ENCODE peak calls at places on chromosomes 6 and 20, in six cellular contexts. S is choroid plexus epithelial cell, V is HepG2, R is small intestine, H is neural progenitor cell, P is BE2C. X is an unnamed sample.

GRCh38 chr6:161963181-161963580 is 689.3 kb upstream of the AGPAT4 start:
- DNase-seq in P (no peak), R (no peak), S (no peak), V (no peak), H (no peak), X (no peak)

GRCh38 chr6:33886673-33887144 is 82.9 kb upstream of the MLN start:
- DNase-seq in R (peak), V (no peak), P (no peak), H (no peak), S (peak), X (no peak)

GRCh38 chr6:41524634-41525011 is 21.6 kb upstream of the FOXP4 start:
- DNase-seq in P (no peak), R (no peak), S (no peak), V (peak), H (no peak), X (no peak)

GRCh38 chr6:72250664-72251063 is 364.3 kb downstream of the RIMS1 start:
- DNase-seq in R (no peak), S (peak), H (no peak), P (no peak), V (no peak), X (no peak)

GRCh38 chr20:45822863-45823262 is 4.2 kb downstream of the TNNC2 start:
- DNase-seq in V (no peak), P (peak), H (no peak), S (peak), R (peak), X (peak)

GRCh38 chr6:134253681-134254080 is 64.2 kb downstream of the SGK1 start:
- DNase-seq in H (peak), P (no peak), R (no peak), S (peak), V (peak), X (no peak)

GRCh38 chr6:51959744-51960383 is 127.5 kb downstream of the PKHD1 start:
- DNase-seq in P (peak), H (peak), R (peak), S (peak), V (peak), X (peak)

GRCh38 chr20:5696011-5696559 is 54.1 kb upstream of the SHLD1 start:
- DNase-seq in H (no peak), R (no peak), P (no peak), S (peak), V (peak), X (no peak)

GRCh38 chr20:23139524-23139923 is 53.4 kb upstream of the CD93 start:
- DNase-seq in V (no peak), H (no peak), P (no peak), S (no peak), R (no peak), X (no peak)

GRCh38 chr6:121504227-121504626 is 68.8 kb downstream of the GJA1 start:
- DNase-seq in H (no peak), P (no peak), S (peak), V (no peak), R (no peak), X (no peak)

GRCh38 chr6:1062786-1063545 is 248.9 kb upstream of the FOXQ1 start:
- DNase-seq in S (peak), H (peak), P (no peak), V (peak), R (no peak), X (no peak)

GRCh38 chr6:106227612-106228507 is 97.7 kb downstream of the ATG5 start:
- DNase-seq in R (peak), V (no peak), P (no peak), H (no peak), S (no peak), X (no peak)

GRCh38 chr6:137717074-137718073 is 149.7 kb upstream of the TNFAIP3 start:
- DNase-seq in P (no peak), S (no peak), H (no peak), V (no peak), R (no peak), X (no peak)

GRCh38 chr6:161951139-161951538 is 677.3 kb upstream of the AGPAT4 start:
- DNase-seq in S (no peak), P (no peak), R (no peak), H (no peak), V (no peak), X (no peak)

GRCh38 chr6:137816133-137816579 is 50.9 kb upstream of the TNFAIP3 start:
- DNase-seq in H (no peak), S (peak), P (no peak), R (no peak), V (no peak), X (peak)

GRCh38 chr6:22141271-22141745 is 155.5 kb downstream of the PRL start:
- DNase-seq in P (no peak), H (no peak), V (peak), R (no peak), S (peak), X (no peak)

GRCh38 chr20:10578607-10579006 is 95.2 kb downstream of the JAG1 start:
- DNase-seq in S (peak), R (peak), V (peak), H (no peak), P (no peak), X (no peak)

GRCh38 chr6:8057263-8057662 is 6.9 kb downstream of the BLOC1S5 start:
- DNase-seq in V (no peak), P (no peak), H (no peak), S (peak), R (no peak), X (no peak)

GRCh38 chr6:36804549-36804948 is 34.7 kb downstream of the CPNE5 start:
- DNase-seq in P (no peak), H (no peak), S (no peak), R (no peak), V (no peak), X (no peak)

GRCh38 chr6:136969930-136970329 is 47.8 kb downstream of the SLC35D3 start:
- DNase-seq in S (no peak), H (no peak), R (peak), P (peak), V (no peak), X (no peak)

GRCh38 chr20:24531626-24532419 is 62.4 kb downstream of the SYNDIG1 start:
- DNase-seq in H (no peak), S (no peak), R (no peak), P (no peak), V (no peak), X (no peak)

GRCh38 chr20:50267041-50267865 is 76.6 kb downstream of the CEBPB start:
- DNase-seq in P (no peak), H (peak), S (peak), V (peak), R (peak), X (no peak)

GRCh38 chr6:111469543-111469942 is 13.5 kb downstream of the REV3L start:
- DNase-seq in P (peak), R (no peak), S (no peak), H (peak), V (no peak), X (no peak)

GRCh38 chr6:113805836-113806500 is 51.2 kb upstream of the MARCKS start:
- DNase-seq in P (no peak), R (no peak), S (no peak), H (no peak), V (no peak), X (no peak)

GRCh38 chr20:58233881-58234528 is 5.6 kb upstream of the ANKRD60 start:
- DNase-seq in H (peak), R (no peak), S (no peak), P (peak), V (peak), X (no peak)

GRCh38 chr6:106520711-106521367 is 108.5 kb downstream of the RTN4IP1 start:
- DNase-seq in R (peak), P (no peak), S (no peak), V (no peak), H (no peak), X (no peak)

GRCh38 chr20:36808317-36809257 is 35.0 kb upstream of the DSN1 start:
- DNase-seq in P (peak), S (peak), H (peak), R (peak), V (peak), X (peak)

GRCh38 chr20:1469925-1470571 is 3.4 kb upstream of the NSFL1C start:
- DNase-seq in P (peak), S (peak), V (peak), R (peak), H (peak), X (peak)

GRCh38 chr6:169319561-169319960 is 65.9 kb upstream of the THBS2 start:
- DNase-seq in P (no peak), R (no peak), S (no peak), V (no peak), H (no peak), X (peak)

GRCh38 chr20:4728121-4728520 is 6.4 kb downstream of the PRND start:
- DNase-seq in S (peak), V (no peak), R (no peak), H (no peak), P (no peak), X (no peak)

GRCh38 chr20:62063601-62063980 is 2.1 kb downstream of the TAF4 start:
- DNase-seq in S (peak), R (no peak), H (peak), P (peak), V (no peak), X (no peak)
- H3K4me3 ChIP-seq in S (peak), R (peak), H (peak), P (peak), V (peak), X (no peak)

DNA sequence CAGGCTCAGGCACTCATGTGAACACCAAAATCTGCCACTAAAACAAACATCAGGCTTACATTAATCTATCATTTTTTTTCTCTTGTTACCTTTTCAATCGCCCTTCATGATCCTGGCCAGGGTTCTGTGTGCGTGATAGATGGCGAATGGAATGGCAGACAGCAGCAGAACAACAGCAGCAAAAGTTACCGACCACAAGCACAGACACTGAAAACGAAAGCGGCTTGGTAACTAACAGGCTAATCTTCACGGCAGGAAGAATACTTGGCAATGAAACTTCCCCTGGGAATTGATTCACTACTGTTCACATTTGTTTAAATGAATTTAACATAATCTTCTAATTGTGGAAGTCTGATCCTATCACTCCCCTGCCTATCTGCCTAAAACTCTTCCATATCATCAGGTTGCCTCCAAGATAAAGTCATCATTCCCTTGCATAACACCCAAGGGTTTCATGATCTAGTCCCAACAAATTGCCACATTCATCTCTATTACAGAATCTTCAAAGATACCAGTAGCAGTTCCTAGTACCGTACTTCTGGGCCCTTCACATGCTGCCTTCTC is 28.7 kb downstream of the PTPRK start:
- DNase-seq in S (peak), R (peak), P (peak), V (no peak), H (peak), X (no peak)
- H3K4me3 ChIP-seq in S (peak), R (peak), P (peak), V (no peak), H (peak), X (peak)

GRCh38 chr6:47423087-47423486 is 54.5 kb upstream of the CD2AP start:
- DNase-seq in H (no peak), P (no peak), R (no peak), V (no peak), S (no peak), X (no peak)
- H3K4me3 ChIP-seq in H (no peak), P (no peak), R (no peak), V (no peak), S (no peak), X (no peak)

GRCh38 chr6:40391851-40392595 is 195.1 kb downstream of the LRFN2 start:
- DNase-seq in S (no peak), H (no peak), R (no peak), V (no peak), P (no peak), X (no peak)

GRCh38 chr6:40391086-40391485 is 196.1 kb downstream of the LRFN2 start:
- DNase-seq in H (no peak), R (no peak), V (no peak), P (no peak), S (no peak), X (no peak)

GRCh38 chr6:40387871-40388264 is 199.3 kb downstream of the LRFN2 start:
- DNase-seq in S (no peak), R (no peak), H (no peak), P (no peak), V (no peak), X (no peak)

GRCh38 chr6:40389176-40389767 is 197.9 kb downstream of the LRFN2 start:
- DNase-seq in S (no peak), H (no peak), V (no peak), P (no peak), R (no peak), X (no peak)

DNA sequence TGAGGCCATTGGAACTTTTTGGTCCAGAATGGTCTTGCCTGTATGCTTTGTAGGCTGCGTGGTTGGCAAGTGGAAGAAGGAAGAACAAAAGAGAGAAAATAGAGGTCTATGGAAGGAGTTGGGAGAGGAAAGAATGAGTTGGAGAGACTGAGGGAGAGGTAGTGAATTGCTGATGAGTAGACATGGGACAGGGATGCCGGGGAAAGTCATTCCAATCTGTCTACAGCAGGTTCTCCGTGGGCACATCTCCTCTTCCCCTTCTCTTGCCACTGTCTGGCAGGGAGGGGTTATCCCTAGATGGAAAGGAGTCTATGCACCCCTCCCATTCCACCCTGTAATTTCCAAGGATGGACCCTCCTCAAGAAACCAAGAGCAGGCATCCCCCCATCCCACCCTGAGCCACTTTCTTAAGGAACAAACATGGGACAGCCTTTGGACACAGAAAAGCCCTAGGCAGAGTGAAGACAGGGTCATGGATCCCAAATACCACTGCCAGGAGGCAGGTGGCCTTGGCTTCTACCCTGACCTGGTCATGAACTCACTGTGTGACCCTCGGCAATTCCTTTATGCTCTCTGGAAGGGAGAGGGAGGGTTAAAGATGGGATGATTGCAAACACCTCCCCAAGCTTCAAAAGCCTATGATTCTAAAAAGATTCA is 196.9 kb downstream of the LRFN2 start:
- DNase-seq in V (no peak), S (no peak), H (no peak), P (no peak), R (no peak), X (no peak)
- H3K4me3 ChIP-seq in V (no peak), S (no peak), H (no peak), P (no peak), R (no peak), X (no peak)

DNA sequence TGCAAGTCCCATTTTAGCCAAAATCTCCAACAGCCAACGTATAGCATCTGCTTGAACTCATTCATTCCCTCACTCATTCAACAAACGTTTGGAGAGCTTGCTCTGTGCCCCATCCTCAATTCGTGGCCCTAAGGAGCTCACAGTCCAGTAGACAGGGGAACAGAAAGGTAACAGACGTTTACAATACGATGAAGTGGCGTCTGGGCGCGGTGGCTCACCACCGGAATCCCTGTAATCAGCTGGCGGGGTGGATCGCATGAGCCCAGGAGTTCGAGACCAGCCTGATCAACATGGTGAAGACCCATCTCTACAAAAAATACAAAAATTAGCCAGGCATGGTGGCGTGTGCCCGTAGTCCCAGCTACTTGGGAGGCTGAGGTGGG is 790 bp upstream of the E2F1 start:
- DNase-seq in P (no peak), H (no peak), V (no peak), S (no peak), R (no peak), X (no peak)
- H3K4me3 ChIP-seq in P (no peak), H (peak), V (peak), S (peak), R (no peak), X (no peak)

GRCh38 chr6:158783167-158783450 is 36.1 kb downstream of the EZR start:
- DNase-seq in S (no peak), H (no peak), P (no peak), V (no peak), R (no peak), X (no peak)

GRCh38 chr6:158782432-158783166 is 36.6 kb downstream of the EZR start:
- DNase-seq in V (no peak), S (no peak), R (no peak), P (no peak), H (no peak), X (no peak)

GRCh38 chr6:158781692-158782373 is 37.3 kb downstream of the EZR start:
- DNase-seq in H (no peak), V (no peak), R (no peak), S (no peak), P (no peak), X (no peak)

GRCh38 chr6:158783851-158784250 is 35.3 kb downstream of the EZR start:
- DNase-seq in P (no peak), H (no peak), S (no peak), V (no peak), R (no peak), X (no peak)

GRCh38 chr6:158780963-158781691 is 38.0 kb downstream of the EZR start:
- DNase-seq in R (peak), P (no peak), V (no peak), H (no peak), S (no peak), X (no peak)
- H3K4me3 ChIP-seq in R (no peak), P (no peak), V (no peak), H (no peak), S (no peak), X (no peak)

DNA sequence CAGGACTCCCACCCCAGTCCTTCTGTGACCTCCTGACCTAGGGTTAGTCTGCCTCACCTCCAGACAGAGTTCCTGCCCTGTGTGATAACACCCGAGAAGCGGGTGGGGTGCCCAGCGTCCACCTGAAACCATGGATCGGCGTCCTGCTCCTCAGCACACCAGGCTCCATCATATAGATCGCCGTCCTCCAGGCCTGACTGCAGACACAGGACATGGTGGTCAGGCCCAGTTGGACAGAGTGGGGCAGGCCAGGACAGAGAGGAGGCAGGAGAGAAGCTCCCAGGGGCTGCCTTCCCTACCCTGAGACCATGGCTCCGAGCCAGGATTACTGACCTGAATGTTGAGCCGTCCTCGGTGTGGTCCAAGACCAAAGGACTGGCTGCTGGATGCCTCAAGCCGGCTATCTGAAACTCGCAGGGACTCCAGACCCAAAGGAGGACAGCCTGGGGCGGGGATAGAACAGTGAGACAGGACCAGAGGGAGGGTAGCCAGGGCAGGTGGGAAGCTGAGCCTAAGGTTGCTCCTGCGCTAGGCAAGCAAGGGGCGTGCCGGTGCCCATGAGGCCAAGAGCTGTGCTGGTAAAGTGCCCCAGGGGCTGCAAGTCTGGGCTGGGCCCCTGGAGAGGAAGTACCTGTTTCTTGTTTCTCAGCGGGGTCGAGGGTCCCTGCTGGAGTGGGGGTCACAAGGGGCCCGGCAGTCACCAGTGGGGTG is 2.2 kb downstream of the CPXM1 start:
- DNase-seq in V (no peak), P (no peak), H (no peak), R (no peak), S (no peak), X (no peak)
- H3K4me3 ChIP-seq in V (no peak), P (no peak), H (no peak), R (no peak), S (no peak), X (no peak)

GRCh38 chr20:32387262-32387661 is 29.1 kb downstream of the ASXL1 start:
- DNase-seq in R (peak), S (no peak), V (no peak), H (no peak), P (no peak), X (no peak)
- H3K4me3 ChIP-seq in R (no peak), S (no peak), V (no peak), H (no peak), P (no peak), X (no peak)

GRCh38 chr6:163984446-163984936 is 570.0 kb downstream of the QKI start:
- DNase-seq in R (no peak), P (no peak), S (peak), V (no peak), H (no peak), X (no peak)
- H3K4me3 ChIP-seq in R (no peak), P (no peak), S (no peak), V (no peak), H (no peak), X (no peak)